ENCODE peak calls at places on chromosomes 1 and 21, in six cellular contexts. One of them, this sample, is unnamed. For H3K4me1, the result is how much of the 10 kb centered on the place peaks cover.

GRCh38 chr1:226223157-226223785 is at the start of gene MIXL1:
- DNase-seq in pancreas: no peak
- DNase-seq in aorta: no peak
- DNase-seq in Panc1: no peak
- DNase-seq in cardiac muscle cell: peak
- DNase-seq in SJSA1: no peak
- DNase-seq in this sample: no peak

GRCh38 chr21:42343963-42344510 is 6.8 kb downstream of the TFF2 start:
- DNase-seq in pancreas: no peak
- DNase-seq in aorta: no peak
- DNase-seq in Panc1: no peak
- DNase-seq in cardiac muscle cell: no peak
- DNase-seq in SJSA1: peak
- DNase-seq in this sample: no peak

GRCh38 chr1:155261401-155261887 is 716 bp downstream of the SCAMP3 start:
- DNase-seq in pancreas: no peak
- DNase-seq in aorta: peak
- DNase-seq in Panc1: no peak
- DNase-seq in cardiac muscle cell: no peak
- DNase-seq in SJSA1: no peak
- DNase-seq in this sample: no peak

GRCh38 chr1:107057197-107058133 is 991 bp downstream of the PRMT6 start:
- DNase-seq in pancreas: peak
- DNase-seq in aorta: peak
- DNase-seq in Panc1: peak
- DNase-seq in cardiac muscle cell: peak
- DNase-seq in SJSA1: peak
- DNase-seq in this sample: peak

GRCh38 chr21:46153259-46154154 is 1.9 kb downstream of the FTCD start:
- DNase-seq in pancreas: peak
- DNase-seq in aorta: peak
- DNase-seq in Panc1: no peak
- DNase-seq in cardiac muscle cell: peak
- DNase-seq in SJSA1: peak
- DNase-seq in this sample: peak

GRCh38 chr1:78490861-78491310 is at the start of gene PTGFR:
- DNase-seq in pancreas: peak
- DNase-seq in aorta: peak
- DNase-seq in Panc1: no peak
- DNase-seq in cardiac muscle cell: peak
- DNase-seq in SJSA1: peak
- DNase-seq in this sample: no peak

GRCh38 chr21:38542263-38542662 is 44.0 kb upstream of the ERG start:
- DNase-seq in pancreas: no peak
- DNase-seq in aorta: no peak
- DNase-seq in Panc1: no peak
- DNase-seq in cardiac muscle cell: no peak
- DNase-seq in SJSA1: no peak
- DNase-seq in this sample: no peak

GRCh38 chr1:104648269-104648691 is 898.6 kb downstream of the AMY1C start:
- DNase-seq in pancreas: no peak
- DNase-seq in aorta: no peak
- DNase-seq in Panc1: peak
- DNase-seq in cardiac muscle cell: peak
- DNase-seq in SJSA1: no peak
- DNase-seq in this sample: no peak

GRCh38 chr21:32727478-32727727 is 410 bp downstream of the SYNJ1 start:
- DNase-seq in pancreas: no peak
- DNase-seq in aorta: peak
- DNase-seq in Panc1: no peak
- DNase-seq in cardiac muscle cell: no peak
- DNase-seq in SJSA1: no peak
- DNase-seq in this sample: no peak

GRCh38 chr1:109874445-109874844 is 36.2 kb upstream of the CSF1 start:
- DNase-seq in pancreas: no peak
- DNase-seq in aorta: no peak
- DNase-seq in Panc1: no peak
- DNase-seq in cardiac muscle cell: no peak
- DNase-seq in SJSA1: no peak
- DNase-seq in this sample: no peak

GRCh38 chr1:42680921-42681683 is 1.1 kb upstream of the YBX1 start:
- DNase-seq in pancreas: no peak
- DNase-seq in aorta: no peak
- DNase-seq in Panc1: no peak
- DNase-seq in cardiac muscle cell: peak
- DNase-seq in SJSA1: no peak
- DNase-seq in this sample: no peak

GRCh38 chr1:236020359-236021000 is 44.4 kb downstream of the NID1 start:
- DNase-seq in pancreas: no peak
- DNase-seq in aorta: no peak
- DNase-seq in Panc1: no peak
- DNase-seq in cardiac muscle cell: peak
- DNase-seq in SJSA1: no peak
- DNase-seq in this sample: no peak

GRCh38 chr1:192358822-192359221 is 42.0 kb downstream of the RGS21 start:
- DNase-seq in pancreas: no peak
- DNase-seq in aorta: no peak
- DNase-seq in Panc1: no peak
- DNase-seq in cardiac muscle cell: no peak
- DNase-seq in SJSA1: no peak
- DNase-seq in this sample: no peak

GRCh38 chr1:161503394-161503748 is 1.9 kb upstream of the FCGR2A start:
- DNase-seq in pancreas: no peak
- DNase-seq in aorta: no peak
- DNase-seq in Panc1: no peak
- DNase-seq in cardiac muscle cell: no peak
- DNase-seq in SJSA1: no peak
- DNase-seq in this sample: no peak

GRCh38 chr1:5812295-5812694 is 179.9 kb downstream of the NPHP4 start:
- DNase-seq in pancreas: no peak
- DNase-seq in aorta: no peak
- DNase-seq in Panc1: no peak
- DNase-seq in cardiac muscle cell: no peak
- DNase-seq in SJSA1: no peak
- DNase-seq in this sample: no peak

GRCh38 chr1:55789466-55789865 is 574.3 kb upstream of the USP24 start:
- DNase-seq in pancreas: no peak
- DNase-seq in aorta: no peak
- DNase-seq in Panc1: no peak
- DNase-seq in cardiac muscle cell: no peak
- DNase-seq in SJSA1: no peak
- DNase-seq in this sample: no peak

DNA sequence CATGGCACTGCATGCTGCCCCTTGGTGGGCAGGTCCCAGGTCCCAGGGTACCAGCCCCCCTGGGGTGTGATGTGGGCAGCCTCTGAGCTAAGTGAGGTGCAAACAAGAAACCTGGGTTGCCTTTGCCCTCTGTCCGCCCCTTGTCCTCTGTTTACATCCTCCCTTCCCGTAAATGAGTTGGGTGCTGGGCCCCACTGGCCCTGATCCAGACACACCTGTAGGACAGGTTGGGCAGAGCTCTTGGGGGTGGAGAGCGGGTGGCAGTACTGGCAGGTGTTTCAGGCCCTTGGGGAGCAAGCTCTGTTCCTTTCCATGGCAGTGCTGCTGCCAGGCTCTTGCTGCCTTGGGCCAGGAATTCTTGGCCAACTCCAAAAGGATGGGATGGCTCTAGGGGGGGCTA is 35.8 kb downstream of the ELF3 start:
- DNase-seq in pancreas: peak
- DNase-seq in aorta: no peak
- DNase-seq in Panc1: no peak
- DNase-seq in cardiac muscle cell: no peak
- DNase-seq in SJSA1: no peak
- DNase-seq in this sample: no peak
- H3K4me1 ChIP-seq in pancreas: half or more
- H3K4me1 ChIP-seq in aorta: under half
- H3K4me1 ChIP-seq in Panc1: under half
- H3K4me1 ChIP-seq in cardiac muscle cell: under half
- H3K4me1 ChIP-seq in SJSA1: under half
- H3K4me1 ChIP-seq in this sample: under half

DNA sequence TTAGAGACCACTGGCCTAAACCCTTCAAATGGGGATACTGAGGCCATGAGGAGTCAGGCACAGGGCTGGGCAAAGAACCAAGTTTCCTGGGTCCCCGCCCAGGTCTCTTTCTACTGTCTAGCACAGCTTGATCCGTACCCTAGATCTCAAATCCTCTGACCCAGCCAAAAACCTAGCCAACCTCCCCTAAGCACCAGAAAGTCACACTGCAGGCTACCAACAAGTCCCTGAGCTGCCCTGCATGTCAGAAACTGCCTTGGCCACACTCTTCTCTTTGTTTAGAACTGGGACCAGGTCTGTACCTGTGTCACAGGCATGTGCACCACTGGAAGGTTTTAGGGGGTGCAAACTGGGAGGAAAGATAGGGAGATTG is 33.6 kb downstream of the AHDC1 start:
- DNase-seq in pancreas: no peak
- DNase-seq in aorta: no peak
- DNase-seq in Panc1: no peak
- DNase-seq in cardiac muscle cell: no peak
- DNase-seq in SJSA1: no peak
- DNase-seq in this sample: no peak
- H3K4me1 ChIP-seq in pancreas: half or more
- H3K4me1 ChIP-seq in aorta: under half
- H3K4me1 ChIP-seq in Panc1: half or more
- H3K4me1 ChIP-seq in cardiac muscle cell: half or more
- H3K4me1 ChIP-seq in SJSA1: under half
- H3K4me1 ChIP-seq in this sample: under half

GRCh38 chr1:39134768-39135333 is 69.6 kb upstream of the MACF1 start:
- DNase-seq in pancreas: no peak
- DNase-seq in aorta: no peak
- DNase-seq in Panc1: no peak
- DNase-seq in cardiac muscle cell: no peak
- DNase-seq in SJSA1: no peak
- DNase-seq in this sample: no peak

GRCh38 chr1:39132505-39133339 is 71.8 kb upstream of the MACF1 start:
- DNase-seq in pancreas: peak
- DNase-seq in aorta: peak
- DNase-seq in Panc1: no peak
- DNase-seq in cardiac muscle cell: peak
- DNase-seq in SJSA1: no peak
- DNase-seq in this sample: no peak

GRCh38 chr1:39130297-39130696 is 74.2 kb upstream of the MACF1 start:
- DNase-seq in pancreas: no peak
- DNase-seq in aorta: no peak
- DNase-seq in Panc1: no peak
- DNase-seq in cardiac muscle cell: peak
- DNase-seq in SJSA1: peak
- DNase-seq in this sample: no peak

GRCh38 chr1:39131940-39132339 is 72.6 kb upstream of the MACF1 start:
- DNase-seq in pancreas: no peak
- DNase-seq in aorta: no peak
- DNase-seq in Panc1: no peak
- DNase-seq in cardiac muscle cell: no peak
- DNase-seq in SJSA1: no peak
- DNase-seq in this sample: no peak

DNA sequence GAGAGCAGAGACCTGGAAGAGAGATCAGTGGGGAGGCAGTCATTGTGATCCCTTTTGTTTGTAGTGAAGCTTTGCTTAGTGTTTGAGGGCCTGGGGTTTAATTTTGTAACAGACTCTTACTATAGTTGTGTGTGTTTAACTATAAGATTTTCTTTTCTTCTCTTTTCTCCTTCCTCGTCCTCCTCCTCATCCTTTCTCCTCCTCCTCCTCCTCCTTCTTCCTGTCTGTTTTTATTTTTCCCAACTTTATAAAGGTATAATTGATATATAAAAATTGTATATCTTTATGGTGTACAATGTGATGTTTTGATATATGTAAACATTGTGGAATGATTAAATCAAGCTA is 71.2 kb upstream of the MACF1 start:
- DNase-seq in pancreas: no peak
- DNase-seq in aorta: no peak
- DNase-seq in Panc1: no peak
- DNase-seq in cardiac muscle cell: no peak
- DNase-seq in SJSA1: no peak
- DNase-seq in this sample: no peak
- H3K4me1 ChIP-seq in pancreas: under half
- H3K4me1 ChIP-seq in aorta: under half
- H3K4me1 ChIP-seq in Panc1: half or more
- H3K4me1 ChIP-seq in cardiac muscle cell: under half
- H3K4me1 ChIP-seq in SJSA1: under half
- H3K4me1 ChIP-seq in this sample: under half

GRCh38 chr1:54378884-54379445 is 27.2 kb downstream of the SSBP3 start:
- DNase-seq in pancreas: no peak
- DNase-seq in aorta: no peak
- DNase-seq in Panc1: no peak
- DNase-seq in cardiac muscle cell: no peak
- DNase-seq in SJSA1: no peak
- DNase-seq in this sample: no peak
- H3K4me1 ChIP-seq in pancreas: under half
- H3K4me1 ChIP-seq in aorta: under half
- H3K4me1 ChIP-seq in Panc1: under half
- H3K4me1 ChIP-seq in cardiac muscle cell: half or more
- H3K4me1 ChIP-seq in SJSA1: under half
- H3K4me1 ChIP-seq in this sample: half or more

GRCh38 chr1:21246905-21247642 is 43.2 kb downstream of the ECE1 start:
- DNase-seq in pancreas: no peak
- DNase-seq in aorta: no peak
- DNase-seq in Panc1: no peak
- DNase-seq in cardiac muscle cell: no peak
- DNase-seq in SJSA1: no peak
- DNase-seq in this sample: no peak
- H3K4me1 ChIP-seq in pancreas: half or more
- H3K4me1 ChIP-seq in aorta: under half
- H3K4me1 ChIP-seq in Panc1: under half
- H3K4me1 ChIP-seq in cardiac muscle cell: under half
- H3K4me1 ChIP-seq in SJSA1: under half
- H3K4me1 ChIP-seq in this sample: under half

DNA sequence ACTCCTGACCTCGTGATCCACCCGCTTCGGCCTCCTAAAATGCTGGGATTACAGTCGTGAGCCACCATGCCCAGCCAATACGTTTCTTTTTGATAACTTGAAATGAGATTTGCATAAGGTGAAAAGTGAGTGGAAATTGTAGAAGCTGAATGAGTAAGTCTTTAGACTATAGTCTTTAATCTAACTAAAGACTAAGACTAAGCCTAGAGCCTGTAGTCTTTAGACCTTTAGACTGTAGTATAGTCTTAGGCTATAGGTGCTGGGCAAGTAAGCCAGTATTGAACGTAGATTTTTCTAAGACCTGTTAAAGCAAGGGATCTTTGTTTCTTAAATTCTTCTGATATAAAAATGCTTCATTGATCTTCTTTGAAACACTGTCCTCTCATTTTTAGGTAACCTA is 12.1 kb downstream of the PPP2R5A start:
- DNase-seq in pancreas: no peak
- DNase-seq in aorta: no peak
- DNase-seq in Panc1: no peak
- DNase-seq in cardiac muscle cell: no peak
- DNase-seq in SJSA1: no peak
- DNase-seq in this sample: no peak
- H3K4me1 ChIP-seq in pancreas: under half
- H3K4me1 ChIP-seq in aorta: under half
- H3K4me1 ChIP-seq in Panc1: under half
- H3K4me1 ChIP-seq in cardiac muscle cell: under half
- H3K4me1 ChIP-seq in SJSA1: under half
- H3K4me1 ChIP-seq in this sample: half or more

DNA sequence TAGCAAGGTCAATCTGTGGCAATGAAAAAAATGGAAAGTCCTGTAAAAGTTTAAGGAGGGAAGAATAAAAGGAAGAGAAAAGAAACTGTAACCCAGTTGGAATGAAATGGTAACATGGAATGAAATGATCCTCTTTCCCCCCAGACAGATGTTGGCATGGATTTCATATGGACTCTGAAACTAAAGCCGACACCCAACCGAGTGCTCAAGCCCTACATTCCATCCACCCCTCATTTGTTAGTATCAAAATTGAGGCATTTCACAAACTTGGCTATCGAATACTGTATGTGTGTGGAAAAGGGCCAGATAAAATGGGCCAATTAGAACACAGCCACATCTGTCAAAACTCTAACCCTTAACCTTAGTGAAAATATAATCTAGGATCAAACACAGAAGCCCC is 72.7 kb upstream of the RGL1 start:
- DNase-seq in pancreas: no peak
- DNase-seq in aorta: no peak
- DNase-seq in Panc1: no peak
- DNase-seq in cardiac muscle cell: no peak
- DNase-seq in SJSA1: no peak
- DNase-seq in this sample: no peak
- H3K4me1 ChIP-seq in pancreas: under half
- H3K4me1 ChIP-seq in aorta: under half
- H3K4me1 ChIP-seq in Panc1: under half
- H3K4me1 ChIP-seq in cardiac muscle cell: half or more
- H3K4me1 ChIP-seq in SJSA1: under half
- H3K4me1 ChIP-seq in this sample: under half